ENCODE peak calls at places on chromosomes 2 and 18, in nine cellular contexts. One of them, this sample, is unnamed.

GRCh38 chr18:60471652-60472051 is 99.1 kb upstream of the MC4R start:
- DNase-seq in iris pigment epithelial cell: peak
- DNase-seq in omental fat pad: no peak
- DNase-seq in HT1080: no peak
- DNase-seq in sigmoid colon: no peak
- DNase-seq in NCI-H187: no peak
- DNase-seq in stimulated activated CD4-positive, alpha-beta T cell treated with anti-CD3 and anti-CD28 coated beads, Interleukin-15, amount 100 ng/mL, for 24 hours: no peak
- DNase-seq in HuH-7.5: no peak
- DNase-seq in GM12891: no peak
- DNase-seq in this sample: no peak

GRCh38 chr2:12637754-12638153 is 79.0 kb upstream of the TRIB2 start:
- DNase-seq in iris pigment epithelial cell: peak
- DNase-seq in omental fat pad: no peak
- DNase-seq in HT1080: peak
- DNase-seq in sigmoid colon: no peak
- DNase-seq in NCI-H187: no peak
- DNase-seq in stimulated activated CD4-positive, alpha-beta T cell treated with anti-CD3 and anti-CD28 coated beads, Interleukin-15, amount 100 ng/mL, for 24 hours: no peak
- DNase-seq in HuH-7.5: no peak
- DNase-seq in GM12891: no peak
- DNase-seq in this sample: no peak

GRCh38 chr2:66915237-66915636 is 480.3 kb downstream of the MEIS1 start:
- DNase-seq in iris pigment epithelial cell: peak
- DNase-seq in omental fat pad: no peak
- DNase-seq in HT1080: no peak
- DNase-seq in sigmoid colon: no peak
- DNase-seq in NCI-H187: no peak
- DNase-seq in stimulated activated CD4-positive, alpha-beta T cell treated with anti-CD3 and anti-CD28 coated beads, Interleukin-15, amount 100 ng/mL, for 24 hours: no peak
- DNase-seq in HuH-7.5: no peak
- DNase-seq in GM12891: no peak
- DNase-seq in this sample: no peak

GRCh38 chr2:62760555-62760954 is 55.0 kb downstream of the EHBP1 start:
- DNase-seq in iris pigment epithelial cell: peak
- DNase-seq in omental fat pad: no peak
- DNase-seq in HT1080: peak
- DNase-seq in sigmoid colon: no peak
- DNase-seq in NCI-H187: no peak
- DNase-seq in stimulated activated CD4-positive, alpha-beta T cell treated with anti-CD3 and anti-CD28 coated beads, Interleukin-15, amount 100 ng/mL, for 24 hours: no peak
- DNase-seq in HuH-7.5: no peak
- DNase-seq in GM12891: no peak
- DNase-seq in this sample: no peak

GRCh38 chr2:206113148-206113547 is 27.2 kb upstream of the INO80D start:
- DNase-seq in iris pigment epithelial cell: peak
- DNase-seq in omental fat pad: no peak
- DNase-seq in HT1080: peak
- DNase-seq in sigmoid colon: no peak
- DNase-seq in NCI-H187: no peak
- DNase-seq in stimulated activated CD4-positive, alpha-beta T cell treated with anti-CD3 and anti-CD28 coated beads, Interleukin-15, amount 100 ng/mL, for 24 hours: no peak
- DNase-seq in HuH-7.5: no peak
- DNase-seq in GM12891: no peak
- DNase-seq in this sample: no peak

GRCh38 chr18:7415081-7415894 is 151.8 kb upstream of the PTPRM start:
- DNase-seq in iris pigment epithelial cell: peak
- DNase-seq in omental fat pad: no peak
- DNase-seq in HT1080: no peak
- DNase-seq in sigmoid colon: no peak
- DNase-seq in NCI-H187: no peak
- DNase-seq in stimulated activated CD4-positive, alpha-beta T cell treated with anti-CD3 and anti-CD28 coated beads, Interleukin-15, amount 100 ng/mL, for 24 hours: no peak
- DNase-seq in HuH-7.5: no peak
- DNase-seq in GM12891: no peak
- DNase-seq in this sample: peak

GRCh38 chr2:56448403-56448998 is 264.7 kb downstream of the CCDC85A start:
- DNase-seq in iris pigment epithelial cell: no peak
- DNase-seq in omental fat pad: no peak
- DNase-seq in HT1080: peak
- DNase-seq in sigmoid colon: no peak
- DNase-seq in NCI-H187: no peak
- DNase-seq in stimulated activated CD4-positive, alpha-beta T cell treated with anti-CD3 and anti-CD28 coated beads, Interleukin-15, amount 100 ng/mL, for 24 hours: no peak
- DNase-seq in HuH-7.5: no peak
- DNase-seq in GM12891: no peak
- DNase-seq in this sample: no peak

GRCh38 chr2:171587567-171587966 is 65.3 kb downstream of the CYBRD1 start:
- DNase-seq in iris pigment epithelial cell: peak
- DNase-seq in omental fat pad: no peak
- DNase-seq in HT1080: no peak
- DNase-seq in sigmoid colon: no peak
- DNase-seq in NCI-H187: no peak
- DNase-seq in stimulated activated CD4-positive, alpha-beta T cell treated with anti-CD3 and anti-CD28 coated beads, Interleukin-15, amount 100 ng/mL, for 24 hours: no peak
- DNase-seq in HuH-7.5: no peak
- DNase-seq in GM12891: no peak
- DNase-seq in this sample: no peak

GRCh38 chr2:217248312-217248935 is 388.6 kb upstream of the TNP1 start:
- DNase-seq in iris pigment epithelial cell: peak
- DNase-seq in omental fat pad: no peak
- DNase-seq in HT1080: no peak
- DNase-seq in sigmoid colon: peak
- DNase-seq in NCI-H187: peak
- DNase-seq in stimulated activated CD4-positive, alpha-beta T cell treated with anti-CD3 and anti-CD28 coated beads, Interleukin-15, amount 100 ng/mL, for 24 hours: no peak
- DNase-seq in HuH-7.5: no peak
- DNase-seq in GM12891: peak
- DNase-seq in this sample: peak

GRCh38 chr18:8626414-8627106 is 17.3 kb downstream of the RAB12 start:
- DNase-seq in iris pigment epithelial cell: no peak
- DNase-seq in omental fat pad: no peak
- DNase-seq in HT1080: no peak
- DNase-seq in sigmoid colon: no peak
- DNase-seq in NCI-H187: no peak
- DNase-seq in stimulated activated CD4-positive, alpha-beta T cell treated with anti-CD3 and anti-CD28 coated beads, Interleukin-15, amount 100 ng/mL, for 24 hours: no peak
- DNase-seq in HuH-7.5: no peak
- DNase-seq in GM12891: no peak
- DNase-seq in this sample: no peak

GRCh38 chr2:1455466-1455865 is 42.2 kb downstream of the TPO start:
- DNase-seq in iris pigment epithelial cell: peak
- DNase-seq in omental fat pad: no peak
- DNase-seq in HT1080: peak
- DNase-seq in sigmoid colon: no peak
- DNase-seq in NCI-H187: no peak
- DNase-seq in stimulated activated CD4-positive, alpha-beta T cell treated with anti-CD3 and anti-CD28 coated beads, Interleukin-15, amount 100 ng/mL, for 24 hours: no peak
- DNase-seq in HuH-7.5: no peak
- DNase-seq in GM12891: no peak
- DNase-seq in this sample: no peak

GRCh38 chr2:234015861-234016260 is 34.6 kb upstream of the SPP2 start:
- DNase-seq in iris pigment epithelial cell: no peak
- DNase-seq in omental fat pad: no peak
- DNase-seq in HT1080: no peak
- DNase-seq in sigmoid colon: no peak
- DNase-seq in NCI-H187: no peak
- DNase-seq in stimulated activated CD4-positive, alpha-beta T cell treated with anti-CD3 and anti-CD28 coated beads, Interleukin-15, amount 100 ng/mL, for 24 hours: no peak
- DNase-seq in HuH-7.5: no peak
- DNase-seq in GM12891: no peak
- DNase-seq in this sample: no peak

GRCh38 chr2:123808243-123808642 is 216.8 kb upstream of the CNTNAP5 start:
- DNase-seq in iris pigment epithelial cell: no peak
- DNase-seq in omental fat pad: no peak
- DNase-seq in HT1080: peak
- DNase-seq in sigmoid colon: no peak
- DNase-seq in NCI-H187: no peak
- DNase-seq in stimulated activated CD4-positive, alpha-beta T cell treated with anti-CD3 and anti-CD28 coated beads, Interleukin-15, amount 100 ng/mL, for 24 hours: no peak
- DNase-seq in HuH-7.5: no peak
- DNase-seq in GM12891: no peak
- DNase-seq in this sample: no peak

GRCh38 chr2:154825358-154825757 is 126.9 kb downstream of the KCNJ3 start:
- DNase-seq in iris pigment epithelial cell: no peak
- DNase-seq in omental fat pad: no peak
- DNase-seq in HT1080: no peak
- DNase-seq in sigmoid colon: no peak
- DNase-seq in NCI-H187: no peak
- DNase-seq in stimulated activated CD4-positive, alpha-beta T cell treated with anti-CD3 and anti-CD28 coated beads, Interleukin-15, amount 100 ng/mL, for 24 hours: no peak
- DNase-seq in HuH-7.5: no peak
- DNase-seq in GM12891: no peak
- DNase-seq in this sample: no peak

GRCh38 chr2:120601566-120601965 is 134.1 kb upstream of the GLI2 start:
- DNase-seq in iris pigment epithelial cell: no peak
- DNase-seq in omental fat pad: no peak
- DNase-seq in HT1080: no peak
- DNase-seq in sigmoid colon: no peak
- DNase-seq in NCI-H187: no peak
- DNase-seq in stimulated activated CD4-positive, alpha-beta T cell treated with anti-CD3 and anti-CD28 coated beads, Interleukin-15, amount 100 ng/mL, for 24 hours: no peak
- DNase-seq in HuH-7.5: no peak
- DNase-seq in GM12891: no peak
- DNase-seq in this sample: no peak

GRCh38 chr2:176872406-176872805 is 340.2 kb upstream of the HNRNPA3 start:
- DNase-seq in iris pigment epithelial cell: no peak
- DNase-seq in omental fat pad: no peak
- DNase-seq in HT1080: no peak
- DNase-seq in sigmoid colon: no peak
- DNase-seq in NCI-H187: no peak
- DNase-seq in stimulated activated CD4-positive, alpha-beta T cell treated with anti-CD3 and anti-CD28 coated beads, Interleukin-15, amount 100 ng/mL, for 24 hours: no peak
- DNase-seq in HuH-7.5: no peak
- DNase-seq in GM12891: no peak
- DNase-seq in this sample: no peak

GRCh38 chr2:233329489-233330135 is 22.0 kb downstream of the SAG start:
- DNase-seq in iris pigment epithelial cell: no peak
- DNase-seq in omental fat pad: no peak
- DNase-seq in HT1080: peak
- DNase-seq in sigmoid colon: no peak
- DNase-seq in NCI-H187: no peak
- DNase-seq in stimulated activated CD4-positive, alpha-beta T cell treated with anti-CD3 and anti-CD28 coated beads, Interleukin-15, amount 100 ng/mL, for 24 hours: no peak
- DNase-seq in HuH-7.5: no peak
- DNase-seq in GM12891: no peak
- DNase-seq in this sample: no peak